ENCODE peak calls at places on chromosomes 4 and X, in four cellular contexts. V, G, N and Q are unnamed samples.

GRCh38 chr4:180950377-180950776 is 1292.8 kb upstream of the TENM3 start:
- DNase-seq in V (no peak), G (no peak), N (no peak), Q (no peak)

GRCh38 chrX:136768469-136769084 is 12.2 kb downstream of the ARHGEF6 start:
- DNase-seq in V (peak; percentile 83), G (peak; percentile 37), N (no peak), Q (peak; percentile 56)

GRCh38 chrX:9677098-9677739 is 88.4 kb downstream of the GPR143 start:
- DNase-seq in V (peak; percentile 64), G (no peak), N (no peak), Q (no peak)

GRCh38 chr4:152937535-152938236 is 1.6 kb downstream of the FHDC1 start:
- DNase-seq in V (peak; percentile 21), G (no peak), N (peak; percentile 63), Q (no peak)

GRCh38 chrX:114267127-114267526 is 316.8 kb upstream of the HTR2C start:
- DNase-seq in V (no peak), G (no peak), N (no peak), Q (peak; percentile 14)

GRCh38 chr4:25535278-25535677 is 120.4 kb upstream of the SLC34A2 start:
- DNase-seq in V (no peak), G (no peak), N (no peak), Q (peak; percentile 86)

GRCh38 chr4:12411072-12411471 is 982.4 kb upstream of the HS3ST1 start:
- DNase-seq in V (no peak), G (no peak), N (no peak), Q (no peak)

GRCh38 chrX:27132851-27133250 is 330.3 kb downstream of the PPP4R3C start:
- DNase-seq in V (no peak), G (no peak), N (no peak), Q (no peak)

GRCh38 chr4:79979785-79980437 is 93.1 kb downstream of the ANTXR2 start:
- DNase-seq in V (no peak), G (no peak), N (no peak), Q (no peak)

GRCh38 chr4:80153800-80154546 is 43.3 kb upstream of the PRDM8 start:
- DNase-seq in V (peak; percentile 71), G (no peak), N (no peak), Q (no peak)

GRCh38 chrX:103783971-103784370 is 7.3 kb downstream of the PLP1 start:
- DNase-seq in V (peak; percentile 11), G (no peak), N (no peak), Q (no peak)

GRCh38 chr4:36676139-36677050 is 395.0 kb downstream of the DTHD1 start:
- DNase-seq in V (no peak), G (no peak), N (no peak), Q (no peak)

GRCh38 chr4:184536881-184537248 is 62.5 kb upstream of the IRF2 start:
- DNase-seq in V (no peak), G (no peak), N (no peak), Q (peak; percentile 41)

GRCh38 chr4:185305979-185306442 is 89.7 kb downstream of the LRP2BP start:
- DNase-seq in V (peak; percentile 97), G (peak; percentile 75), N (no peak), Q (peak; percentile 70)

GRCh38 chr4:185115827-185116232 is 27.2 kb upstream of the SLC25A4 start:
- DNase-seq in V (peak; percentile 94), G (peak; percentile 89), N (peak; percentile 52), Q (peak; percentile 99)

GRCh38 chr4:174314770-174315169 is 31.1 kb downstream of the CEP44 start:
- DNase-seq in V (peak; percentile 65), G (peak; percentile 44), N (no peak), Q (peak; percentile 82)

GRCh38 chrX:112008724-112009123 is 73.9 kb downstream of the TRPC5 start:
- DNase-seq in V (no peak), G (no peak), N (no peak), Q (no peak)

GRCh38 chr4:190020790-190021717 is 6.0 kb downstream of the FRG2 start:
- DNase-seq in V (peak; percentile 29), G (peak; percentile 79), N (peak; percentile 92), Q (peak; percentile 90)

GRCh38 chr4:159162576-159162975 is 59.7 kb downstream of the RAPGEF2 start:
- DNase-seq in V (no peak), G (no peak), N (no peak), Q (no peak)
- H3K56ac ChIP-seq in V (no peak overlapping the region), G (no peak overlapping the region), N (no peak overlapping the region), Q (no peak overlapping the region)

GRCh38 chr4:54227261-54228063 is 1.6 kb upstream of the PDGFRA start:
- DNase-seq in V (peak; percentile 80), G (peak; percentile 72), N (peak; percentile 64), Q (peak; percentile 83)

GRCh38 chr4:54228064-54228527 is 997 bp upstream of the PDGFRA start:
- DNase-seq in V (peak; percentile 82), G (peak; percentile 84), N (peak; percentile 93), Q (peak; percentile 85)

GRCh38 chr4:54226399-54227260 is 2.5 kb upstream of the PDGFRA start:
- DNase-seq in V (peak; percentile 86), G (peak; percentile 50), N (peak; percentile 67), Q (peak; percentile 74)

GRCh38 chr4:54224960-54225670 is 4.0 kb upstream of the PDGFRA start:
- DNase-seq in V (no peak), G (no peak), N (peak; percentile 54), Q (peak; percentile 31)

DNA sequence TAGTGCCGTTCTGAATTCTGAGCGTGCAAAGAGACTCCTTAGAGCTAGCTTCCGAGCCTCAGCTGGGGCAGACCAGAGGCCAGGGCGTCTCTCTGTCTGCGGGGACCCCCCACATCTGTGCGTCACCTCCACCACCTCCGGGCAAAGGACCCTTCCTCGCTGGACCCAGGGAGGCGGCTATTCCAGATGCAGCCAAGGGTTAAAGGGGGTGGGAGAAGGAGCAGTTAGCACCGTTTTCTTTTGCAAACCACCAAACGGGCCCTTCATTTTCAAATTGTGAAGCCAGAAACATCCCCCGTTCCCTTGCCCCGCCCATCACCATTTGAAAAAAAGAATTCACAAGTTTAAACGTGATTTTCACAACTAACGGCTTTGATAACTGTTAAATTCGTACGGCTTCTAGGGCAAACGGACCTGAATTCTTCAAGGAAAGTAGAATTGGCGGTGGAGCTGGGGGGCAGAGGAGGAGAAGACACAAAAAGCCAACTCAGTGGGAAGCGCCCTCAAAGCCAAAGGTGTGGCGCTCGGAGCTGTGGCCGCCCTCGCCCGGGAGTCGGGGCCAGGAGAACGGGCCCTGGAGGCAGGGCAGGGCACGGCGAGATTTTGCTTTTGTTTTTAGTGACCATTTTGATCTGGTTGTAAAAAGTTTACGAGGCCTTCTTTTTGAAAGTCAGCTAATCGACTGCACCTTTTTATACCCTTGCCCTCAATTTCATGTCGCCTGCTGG is 3.3 kb upstream of the PDGFRA start:
- DNase-seq in V (no peak), G (peak; percentile 38), N (peak; percentile 57), Q (peak; percentile 61)
- H3K18ac ChIP-seq in V (peak overlapping the region; percentile 85), G (no peak overlapping the region), N (peak overlapping the region; percentile 13), Q (no peak overlapping the region)

GRCh38 chrX:19772759-19773623 is 114.4 kb downstream of the SH3KBP1 start:
- DNase-seq in V (no peak), G (no peak), N (no peak), Q (no peak)
- H3K56ac ChIP-seq in V (no peak overlapping the region), G (no peak overlapping the region), N (no peak overlapping the region), Q (no peak overlapping the region)

DNA sequence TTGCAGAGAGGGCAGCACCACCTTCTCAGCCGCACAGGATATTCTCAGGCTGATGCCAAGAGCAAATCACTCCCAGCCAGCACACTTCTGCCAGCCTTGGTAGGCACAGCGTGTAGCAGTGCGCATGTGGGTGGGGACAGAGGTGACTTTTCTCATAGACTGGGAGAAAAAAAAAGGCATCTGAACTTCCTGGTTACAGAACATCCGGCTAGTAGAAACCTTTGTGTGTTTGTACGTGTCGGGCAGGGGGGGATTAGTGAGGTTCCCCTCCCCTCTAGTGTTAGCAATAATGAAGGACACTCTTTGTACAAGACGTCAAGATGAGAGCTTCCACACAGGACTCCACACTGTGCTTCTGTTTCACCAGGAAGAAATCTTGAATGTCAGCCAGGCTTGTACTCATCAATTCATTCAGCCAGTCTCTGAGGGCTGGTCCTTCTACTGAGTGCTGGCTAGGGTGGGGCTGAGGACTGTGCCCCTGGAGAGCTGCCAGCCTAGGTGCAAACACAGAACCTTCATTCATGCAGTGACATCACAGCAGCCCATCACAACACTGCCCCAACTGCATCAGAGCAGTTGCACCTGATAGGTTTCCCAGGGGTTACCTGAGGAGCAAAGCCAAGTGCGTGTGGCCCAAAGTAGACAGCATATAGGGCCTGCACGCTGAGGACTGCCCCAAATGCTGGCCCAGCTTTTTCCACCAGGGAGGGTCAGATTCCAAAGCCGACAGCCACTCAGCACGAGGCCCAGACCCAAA is 34.7 kb downstream of the SLC25A5 start:
- DNase-seq in V (peak; percentile 38), G (peak; percentile 32), N (no peak), Q (no peak)
- H3K18ac ChIP-seq in V (peak overlapping the region; percentile 4), G (no peak overlapping the region), N (no peak overlapping the region), Q (no peak overlapping the region)

DNA sequence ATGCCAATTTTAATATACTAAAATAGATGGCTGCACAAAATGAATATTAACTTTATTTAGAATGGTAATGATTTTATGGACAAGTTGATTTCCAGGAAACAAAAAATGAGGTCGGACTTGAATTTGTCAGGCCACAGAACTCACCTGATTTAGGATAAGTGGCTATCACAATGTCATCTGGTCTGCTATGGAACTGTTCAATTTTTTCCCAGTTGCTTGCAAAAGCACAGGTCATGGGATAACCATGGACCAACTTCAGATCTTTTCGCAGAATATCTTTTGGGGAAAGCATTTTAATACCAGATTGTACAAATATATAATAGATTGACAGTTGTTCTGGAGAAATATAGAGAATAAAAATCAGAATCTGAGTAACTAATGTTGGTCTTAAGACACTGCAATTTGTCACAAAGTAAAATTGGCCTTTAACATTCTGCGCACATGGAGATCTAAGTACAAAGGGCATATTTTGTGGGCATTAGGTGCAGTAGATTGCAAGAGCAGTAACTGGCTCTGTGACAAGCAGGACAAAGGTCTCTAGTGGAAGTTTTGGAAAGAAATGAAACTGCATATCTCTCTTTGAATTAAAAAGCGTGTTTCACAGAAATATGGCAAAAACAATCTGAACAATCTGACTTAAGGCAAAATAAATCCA is 5.4 kb downstream of the SULT1B1 start:
- DNase-seq in V (no peak), G (no peak), N (no peak), Q (no peak)
- H3K56ac ChIP-seq in V (no peak overlapping the region), G (no peak overlapping the region), N (no peak overlapping the region), Q (no peak overlapping the region)

GRCh38 chr4:155602351-155603140 is 64.1 kb upstream of the GUCY1A1 start:
- DNase-seq in V (no peak), G (no peak), N (no peak), Q (peak; percentile 33)
- H3K18ac ChIP-seq in V (peak overlapping the region; percentile 14), G (no peak overlapping the region), N (no peak overlapping the region), Q (no peak overlapping the region)

DNA sequence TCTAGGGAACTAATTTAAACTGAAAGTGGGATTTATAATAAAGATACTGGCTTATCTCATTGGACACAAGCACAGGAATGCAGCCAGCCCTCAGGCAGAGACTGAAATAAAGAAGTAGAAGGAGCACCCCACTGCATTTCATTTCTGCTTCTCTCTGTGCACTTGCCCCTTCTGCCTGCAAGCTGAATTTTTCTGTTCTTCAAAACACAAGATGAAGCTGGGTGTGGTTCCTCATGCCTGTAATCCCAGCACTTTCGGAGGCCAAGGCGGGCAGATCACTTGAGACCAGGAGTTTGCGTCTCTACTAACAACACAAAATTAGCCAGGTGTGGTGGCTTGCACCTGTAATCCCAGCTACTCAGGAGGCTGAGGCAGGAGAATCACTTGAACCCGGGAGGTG is 17.7 kb upstream of the C4orf36 start:
- DNase-seq in V (no peak), G (no peak), N (no peak), Q (no peak)
- H3K56ac ChIP-seq in V (no peak overlapping the region), G (no peak overlapping the region), N (no peak overlapping the region), Q (no peak overlapping the region)

GRCh38 chr4:93828830-93829530 is 427 bp downstream of the ATOH1 start:
- DNase-seq in V (no peak), G (peak; percentile 73), N (peak; percentile 84), Q (peak; percentile 44)
- H3K18ac ChIP-seq in V (no peak overlapping the region), G (no peak overlapping the region), N (peak overlapping the region; percentile 24), Q (no peak overlapping the region)